ENCODE peak calls at places on chromosomes 5 and 9, in six cellular contexts. N is activated gamma-delta T cell treated with Interleukin-2 at 50 U/mL for 16 hours; V is CD4-positive, alpha-beta T cell; A is AG09319; Y is T follicular helper cell; W is smooth muscle cell of the brain vasculature. Z is an unnamed sample.

GRCh38 chr9:84139296-84140100 is 158.9 kb downstream of the RMI1 start:
- DNase-seq in N (no peak), V (no peak), A (no peak), Y (no peak), W (peak), Z (no peak)

GRCh38 chr9:88828492-88828974 is 162.7 kb upstream of the S1PR3 start:
- DNase-seq in N (no peak), V (no peak), A (no peak), Y (no peak), W (no peak), Z (no peak)

GRCh38 chr9:93612052-93612795 is 35.8 kb downstream of the PHF2 start:
- DNase-seq in N (no peak), V (no peak), A (no peak), Y (no peak), W (no peak), Z (no peak)

GRCh38 chr9:35627575-35627974 is 9.4 kb upstream of the CD72 start:
- DNase-seq in N (no peak), V (no peak), A (no peak), Y (no peak), W (no peak), Z (no peak)

GRCh38 chr9:90795084-90795483 is 6.5 kb upstream of the SYK start:
- DNase-seq in N (no peak), V (no peak), A (no peak), Y (no peak), W (no peak), Z (no peak)

GRCh38 chr5:95620870-95621838 is 1.3 kb downstream of the GPR150 start:
- DNase-seq in N (peak), V (peak), A (no peak), Y (peak), W (no peak), Z (peak)

GRCh38 chr5:107535849-107536248 is 134.9 kb downstream of the EFNA5 start:
- DNase-seq in N (no peak), V (no peak), A (no peak), Y (no peak), W (no peak), Z (no peak)

GRCh38 chr5:148469446-148470062 is 85.8 kb downstream of the FBXO38 start:
- DNase-seq in N (no peak), V (no peak), A (peak), Y (no peak), W (peak), Z (no peak)

GRCh38 chr9:109122726-109123621 is 3.2 kb upstream of the TMEM245 start:
- DNase-seq in N (no peak), V (no peak), A (no peak), Y (no peak), W (no peak), Z (no peak)

GRCh38 chr9:137615387-137615871 is 3.4 kb upstream of the EHMT1 start:
- DNase-seq in N (no peak), V (no peak), A (no peak), Y (no peak), W (no peak), Z (no peak)